ENCODE peak calls at places on chromosomes 13 and 19, in eight cellular contexts. C, O, U, A, K, L, E and Z are unnamed samples.

GRCh38 chr19:43526884-43527859 is at the start of gene ETHE1:
- DNase-seq in C (peak; percentile 51), O (peak; percentile 76), U (peak; percentile 83), A (peak; percentile 68), K (peak; percentile 87), L (no peak), E (peak; percentile 85), Z (peak; percentile 60)

GRCh38 chr13:56861472-56861871 is 279.2 kb upstream of the PRR20A start:
- DNase-seq in C (peak; percentile 29), O (no peak), U (no peak), A (no peak), K (no peak), L (no peak), E (no peak), Z (peak; percentile 19)

GRCh38 chr19:30695171-30695875 is 323.1 kb downstream of the ZNF536 start:
- DNase-seq in C (no peak), O (no peak), U (no peak), A (no peak), K (no peak), L (no peak), E (no peak), Z (no peak)

GRCh38 chr13:94967183-94968039 is 255.1 kb upstream of the SOX21 start:
- DNase-seq in C (peak; percentile 20), O (no peak), U (no peak), A (no peak), K (peak; percentile 66), L (no peak), E (no peak), Z (no peak)

GRCh38 chr13:19950374-19950773 is 8.2 kb upstream of the ZMYM2 start:
- DNase-seq in C (no peak), O (no peak), U (no peak), A (no peak), K (no peak), L (no peak), E (no peak), Z (no peak)

GRCh38 chr19:37778613-37779138 is 710 bp downstream of the ZNF573 start:
- DNase-seq in C (peak; percentile 15), O (no peak), U (no peak), A (no peak), K (peak; percentile 46), L (no peak), E (no peak), Z (peak; percentile 53)

GRCh38 chr13:75636339-75637095 is 387 bp downstream of the LMO7 start:
- DNase-seq in C (peak; percentile 51), O (peak; percentile 16), U (peak; percentile 31), A (peak; percentile 40), K (peak; percentile 43), L (no peak), E (peak; percentile 9), Z (no peak)

GRCh38 chr13:39527961-39528720 is 74.9 kb downstream of the LHFPL6 start:
- DNase-seq in C (peak; percentile 97), O (no peak), U (no peak), A (no peak), K (no peak), L (peak; percentile 85), E (no peak), Z (peak; percentile 78)

GRCh38 chr13:31903072-31903815 is 128.3 kb upstream of the FRY start:
- DNase-seq in C (no peak), O (no peak), U (no peak), A (no peak), K (no peak), L (no peak), E (no peak), Z (no peak)

GRCh38 chr13:63843766-63844699 is 2428.4 kb upstream of the PCDH20 start:
- DNase-seq in C (no peak), O (no peak), U (no peak), A (no peak), K (no peak), L (no peak), E (no peak), Z (no peak)

GRCh38 chr19:41425174-41426115 is 1.7 kb downstream of the B3GNT8 start:
- DNase-seq in C (no peak), O (no peak), U (no peak), A (no peak), K (no peak), L (no peak), E (no peak), Z (no peak)

DNA sequence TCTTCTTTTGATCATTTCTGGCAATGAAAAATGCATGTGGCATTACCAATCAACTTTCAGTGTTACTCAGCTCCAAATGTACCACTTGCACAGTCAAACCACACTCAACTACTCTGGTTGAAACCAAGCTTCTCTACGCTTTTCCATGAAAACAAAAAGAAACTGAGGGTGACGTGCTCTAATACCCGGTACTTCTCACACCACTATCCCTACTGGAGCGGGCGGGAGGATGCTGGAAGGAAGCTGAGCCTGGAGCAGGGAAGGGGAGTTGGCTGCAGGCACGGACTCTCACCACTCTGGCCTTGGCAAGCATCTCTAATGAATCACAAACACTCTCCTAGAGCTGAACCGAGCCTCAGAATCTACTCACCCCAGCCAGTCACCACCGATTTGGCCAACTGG is 48.2 kb downstream of the STK24 start:
- DNase-seq in C (peak; percentile 63), O (no peak), U (no peak), A (no peak), K (no peak), L (no peak), E (no peak), Z (no peak)
- TF ChIP-seq CTCF in C (no peak), O (no peak), U (no peak), A (no peak), K (no peak), L (no peak), E (no peak), Z (no peak)

GRCh38 chr13:28421674-28422410 is 73.1 kb downstream of the FLT1 start:
- DNase-seq in C (no peak), O (no peak), U (no peak), A (no peak), K (no peak), L (no peak), E (no peak), Z (no peak)

GRCh38 chr13:28425796-28426195 is 69.1 kb downstream of the FLT1 start:
- DNase-seq in C (no peak), O (no peak), U (no peak), A (no peak), K (no peak), L (no peak), E (no peak), Z (no peak)

DNA sequence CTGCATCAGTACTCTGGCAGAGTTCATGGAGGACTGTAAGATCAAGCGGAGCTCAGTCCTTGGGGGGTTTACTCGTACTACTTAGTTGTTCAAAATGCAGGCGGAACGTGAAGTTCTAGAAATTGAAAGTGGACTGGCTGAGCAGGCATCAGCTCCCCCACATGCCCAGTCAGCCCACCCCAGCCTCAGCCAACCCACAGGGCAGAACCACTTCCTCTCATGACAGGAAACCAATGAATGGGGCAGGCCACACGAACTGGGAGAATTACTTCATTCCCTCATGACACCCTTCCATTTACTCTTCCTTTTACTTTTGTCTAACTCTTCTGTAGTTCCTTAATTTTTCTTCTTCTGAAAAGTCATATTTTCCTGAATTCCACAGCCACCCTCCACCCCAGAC is 71.9 kb downstream of the FLT1 start:
- DNase-seq in C (no peak), O (no peak), U (no peak), A (no peak), K (no peak), L (no peak), E (peak; percentile 27), Z (no peak)
- H3K27ac ChIP-seq in C (no peak overlapping the region), O (no peak overlapping the region), U (no peak overlapping the region), A (no peak overlapping the region), K (no peak overlapping the region), L (no peak overlapping the region), E (no peak overlapping the region), Z (no peak overlapping the region)

GRCh38 chr19:13370948-13371347 is 135.3 kb downstream of the CACNA1A start:
- DNase-seq in C (no peak), O (no peak), U (no peak), A (no peak), K (no peak), L (no peak), E (no peak), Z (no peak)

GRCh38 chr19:13363235-13363634 is 143.0 kb downstream of the CACNA1A start:
- DNase-seq in C (no peak), O (no peak), U (no peak), A (no peak), K (no peak), L (no peak), E (no peak), Z (no peak)

GRCh38 chr19:13363954-13364353 is 142.3 kb downstream of the CACNA1A start:
- DNase-seq in C (no peak), O (no peak), U (no peak), A (no peak), K (no peak), L (no peak), E (no peak), Z (no peak)

DNA sequence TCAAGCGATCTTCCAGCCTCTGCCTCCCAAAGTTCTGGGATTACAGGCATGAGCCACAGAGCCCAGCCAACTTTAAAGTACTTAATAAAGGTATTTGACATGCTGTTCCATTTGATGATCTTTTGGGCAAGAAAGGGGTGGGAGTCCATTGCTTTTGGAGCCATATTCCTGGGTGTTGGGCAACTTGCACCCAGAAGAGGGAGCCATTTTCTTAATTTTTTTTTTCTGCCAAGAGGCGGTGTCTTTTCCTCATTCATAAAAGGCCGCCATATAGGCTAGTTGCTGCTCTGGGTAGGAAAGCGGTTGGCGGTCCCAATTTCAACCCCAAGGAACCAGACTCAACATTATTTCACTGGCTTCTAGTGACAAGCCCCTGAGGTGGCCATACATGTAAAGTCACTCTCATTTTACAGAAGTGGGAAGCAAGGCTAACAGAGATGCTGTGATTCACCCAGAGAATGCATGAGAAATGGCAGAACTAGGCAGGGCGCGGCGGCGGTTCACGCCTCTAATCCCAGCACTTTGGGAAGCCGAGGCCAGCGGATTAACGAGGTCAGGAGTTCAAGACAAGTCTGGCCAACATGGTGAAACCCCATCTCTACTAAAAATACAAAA is 139.6 kb downstream of the CACNA1A start:
- DNase-seq in C (peak; percentile 13), O (no peak), U (no peak), A (no peak), K (no peak), L (no peak), E (no peak), Z (peak; percentile 6)
- TF ChIP-seq CTCF in C (peak; percentile 61), O (no peak), U (no peak), A (no peak), K (peak; percentile 32), L (peak; percentile 61), E (peak; percentile 37), Z (peak; percentile 70)

GRCh38 chr13:93767917-93768422 is 541.4 kb downstream of the GPC6 start:
- DNase-seq in C (no peak), O (no peak), U (no peak), A (no peak), K (peak; percentile 34), L (no peak), E (no peak), Z (no peak)

GRCh38 chr13:93766719-93767118 is 540.1 kb downstream of the GPC6 start:
- DNase-seq in C (no peak), O (no peak), U (no peak), A (no peak), K (no peak), L (no peak), E (no peak), Z (no peak)

GRCh38 chr13:93769126-93769525 is 542.5 kb downstream of the GPC6 start:
- DNase-seq in C (no peak), O (no peak), U (no peak), A (no peak), K (no peak), L (no peak), E (no peak), Z (no peak)

GRCh38 chr13:93765811-93766210 is 539.2 kb downstream of the GPC6 start:
- DNase-seq in C (no peak), O (no peak), U (no peak), A (no peak), K (no peak), L (no peak), E (no peak), Z (no peak)

GRCh38 chr13:93767231-93767916 is 540.8 kb downstream of the GPC6 start:
- DNase-seq in C (no peak), O (no peak), U (no peak), A (no peak), K (no peak), L (no peak), E (no peak), Z (no peak)
- H3K27ac ChIP-seq in C (no peak overlapping the region), O (no peak overlapping the region), U (peak overlapping the region; percentile 24), A (no peak overlapping the region), K (peak overlapping the region; percentile 76), L (no peak overlapping the region), E (no peak overlapping the region), Z (no peak overlapping the region)